ENCODE peak calls at places on chromosomes 4 and X, in five cellular contexts. One of them, this sample, is unnamed.

GRCh38 chr4:11355224-11355623 is 73.5 kb downstream of the HS3ST1 start:
- DNase-seq in A549: no peak
- DNase-seq in tibial artery: no peak
- DNase-seq in transverse colon: no peak
- DNase-seq in CD4-positive, alpha-beta memory T cell: no peak
- DNase-seq in this sample: no peak

GRCh38 chr4:89175611-89176010 is 64.3 kb downstream of the TIGD2 start:
- DNase-seq in tibial artery: no peak
- DNase-seq in A549: no peak
- DNase-seq in transverse colon: no peak
- DNase-seq in CD4-positive, alpha-beta memory T cell: no peak
- DNase-seq in this sample: no peak

GRCh38 chr4:114272226-114272625 is 292.8 kb upstream of the ARSJ start:
- DNase-seq in transverse colon: no peak
- DNase-seq in A549: peak
- DNase-seq in tibial artery: no peak
- DNase-seq in CD4-positive, alpha-beta memory T cell: no peak
- DNase-seq in this sample: no peak

GRCh38 chr4:118775405-118775804 is 60.5 kb downstream of the SEC24D start:
- DNase-seq in tibial artery: no peak
- DNase-seq in A549: no peak
- DNase-seq in CD4-positive, alpha-beta memory T cell: no peak
- DNase-seq in transverse colon: no peak
- DNase-seq in this sample: no peak

GRCh38 chr4:103171006-103171405 is 27.1 kb downstream of the CENPE start:
- DNase-seq in transverse colon: no peak
- DNase-seq in A549: no peak
- DNase-seq in tibial artery: no peak
- DNase-seq in CD4-positive, alpha-beta memory T cell: no peak
- DNase-seq in this sample: no peak

GRCh38 chr4:104279744-104280143 is 214.9 kb downstream of the CXXC4 start:
- DNase-seq in transverse colon: no peak
- DNase-seq in A549: no peak
- DNase-seq in CD4-positive, alpha-beta memory T cell: no peak
- DNase-seq in tibial artery: no peak
- DNase-seq in this sample: no peak

GRCh38 chr4:54229631-54230478 is 762 bp downstream of the PDGFRA start:
- DNase-seq in CD4-positive, alpha-beta memory T cell: no peak
- DNase-seq in transverse colon: no peak
- DNase-seq in A549: no peak
- DNase-seq in tibial artery: peak
- DNase-seq in this sample: no peak

GRCh38 chr4:132227349-132228165 is 921.5 kb upstream of the PCDH10 start:
- DNase-seq in A549: peak
- DNase-seq in transverse colon: no peak
- DNase-seq in CD4-positive, alpha-beta memory T cell: no peak
- DNase-seq in tibial artery: no peak
- DNase-seq in this sample: no peak

GRCh38 chr4:47837582-47838294 is at the start of gene CORIN:
- DNase-seq in A549: no peak
- DNase-seq in CD4-positive, alpha-beta memory T cell: no peak
- DNase-seq in tibial artery: peak
- DNase-seq in transverse colon: peak
- DNase-seq in this sample: no peak

GRCh38 chr4:24551492-24552330 is 32.6 kb downstream of the DHX15 start:
- DNase-seq in transverse colon: no peak
- DNase-seq in tibial artery: no peak
- DNase-seq in A549: no peak
- DNase-seq in CD4-positive, alpha-beta memory T cell: no peak
- DNase-seq in this sample: no peak

GRCh38 chr4:61202100-61202637 is 2.0 kb downstream of the ADGRL3 start:
- DNase-seq in A549: no peak
- DNase-seq in tibial artery: peak
- DNase-seq in CD4-positive, alpha-beta memory T cell: no peak
- DNase-seq in transverse colon: no peak
- DNase-seq in this sample: no peak

GRCh38 chr4:137226900-137227299 is 305.4 kb downstream of the PCDH18 start:
- DNase-seq in A549: peak
- DNase-seq in transverse colon: no peak
- DNase-seq in CD4-positive, alpha-beta memory T cell: no peak
- DNase-seq in tibial artery: no peak
- DNase-seq in this sample: no peak

GRCh38 chr4:139746430-139746829 is 80.8 kb downstream of the MGST2 start:
- DNase-seq in transverse colon: no peak
- DNase-seq in CD4-positive, alpha-beta memory T cell: no peak
- DNase-seq in tibial artery: no peak
- DNase-seq in A549: no peak
- DNase-seq in this sample: no peak

GRCh38 chr4:95020521-95020920 is 262.8 kb downstream of the BMPR1B start:
- DNase-seq in A549: peak
- DNase-seq in tibial artery: no peak
- DNase-seq in transverse colon: no peak
- DNase-seq in CD4-positive, alpha-beta memory T cell: no peak
- DNase-seq in this sample: no peak

GRCh38 chrX:139823806-139824205 is 109.0 kb downstream of the ATP11C start:
- DNase-seq in transverse colon: no peak
- DNase-seq in A549: peak
- DNase-seq in CD4-positive, alpha-beta memory T cell: no peak
- DNase-seq in tibial artery: peak
- DNase-seq in this sample: no peak

GRCh38 chrX:1851527-1851926 is 236.7 kb downstream of the ASMT start:
- DNase-seq in tibial artery: no peak
- DNase-seq in A549: no peak
- DNase-seq in transverse colon: no peak
- DNase-seq in CD4-positive, alpha-beta memory T cell: no peak
- DNase-seq in this sample: no peak

DNA sequence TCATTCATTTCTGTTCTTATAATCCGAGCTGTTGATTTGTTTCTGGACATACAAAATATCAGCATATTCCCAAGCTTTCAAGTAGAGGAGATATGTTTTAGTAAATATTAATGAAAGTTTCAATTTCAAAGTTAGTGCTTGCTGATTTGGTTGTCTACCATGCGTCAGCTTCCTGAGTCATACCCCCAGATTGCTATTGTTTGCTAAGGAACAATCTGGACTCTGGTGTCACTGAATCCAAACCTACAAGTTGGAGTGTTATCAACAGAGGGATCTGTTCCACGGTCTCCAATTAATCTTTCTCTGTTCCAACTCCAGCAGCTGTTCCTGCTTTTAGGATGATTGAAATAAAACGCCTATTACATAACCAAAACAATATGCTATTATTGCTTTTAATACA is 96.1 kb upstream of the FAM9A start:
- DNase-seq in tibial artery: no peak
- DNase-seq in transverse colon: no peak
- DNase-seq in CD4-positive, alpha-beta memory T cell: no peak
- DNase-seq in A549: no peak
- DNase-seq in this sample: no peak
- H3K4me3 ChIP-seq in tibial artery: no peak
- H3K4me3 ChIP-seq in transverse colon: no peak
- H3K4me3 ChIP-seq in CD4-positive, alpha-beta memory T cell: no peak
- H3K4me3 ChIP-seq in A549: no peak
- H3K4me3 ChIP-seq in this sample: no peak

GRCh38 chrX:116239944-116240391 is 69.4 kb downstream of the AGTR2 start:
- DNase-seq in tibial artery: no peak
- DNase-seq in transverse colon: no peak
- DNase-seq in A549: no peak
- DNase-seq in CD4-positive, alpha-beta memory T cell: no peak
- DNase-seq in this sample: no peak

GRCh38 chrX:116238866-116239265 is 68.3 kb downstream of the AGTR2 start:
- DNase-seq in CD4-positive, alpha-beta memory T cell: no peak
- DNase-seq in transverse colon: no peak
- DNase-seq in A549: no peak
- DNase-seq in tibial artery: no peak
- DNase-seq in this sample: no peak

GRCh38 chrX:116241001-116241400 is 70.5 kb downstream of the AGTR2 start:
- DNase-seq in A549: no peak
- DNase-seq in transverse colon: no peak
- DNase-seq in tibial artery: no peak
- DNase-seq in CD4-positive, alpha-beta memory T cell: no peak
- DNase-seq in this sample: no peak

GRCh38 chrX:116238093-116238492 is 67.5 kb downstream of the AGTR2 start:
- DNase-seq in tibial artery: no peak
- DNase-seq in CD4-positive, alpha-beta memory T cell: no peak
- DNase-seq in transverse colon: no peak
- DNase-seq in A549: no peak
- DNase-seq in this sample: no peak

DNA sequence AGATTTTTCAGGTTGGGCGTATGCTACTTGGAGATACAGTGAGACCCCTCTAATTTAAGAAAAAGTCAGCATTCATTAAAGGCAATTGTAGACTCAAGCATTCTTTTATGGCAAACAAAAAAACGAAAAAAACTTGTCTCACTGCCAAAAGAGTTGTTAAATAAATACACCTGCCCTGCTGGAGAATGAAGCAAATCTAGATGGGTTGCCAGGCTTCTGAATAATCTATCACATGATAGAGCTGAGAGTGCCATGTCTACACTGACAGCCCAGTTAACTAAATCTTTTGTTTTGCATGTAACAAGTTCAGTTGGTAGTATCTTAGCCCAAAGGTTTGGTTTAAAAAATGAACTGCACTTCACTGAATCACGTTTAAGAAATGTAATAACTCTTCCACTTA is 69.9 kb downstream of the AGTR2 start:
- DNase-seq in CD4-positive, alpha-beta memory T cell: no peak
- DNase-seq in A549: peak
- DNase-seq in transverse colon: no peak
- DNase-seq in tibial artery: no peak
- DNase-seq in this sample: no peak
- H3K4me3 ChIP-seq in CD4-positive, alpha-beta memory T cell: no peak
- H3K4me3 ChIP-seq in A549: no peak
- H3K4me3 ChIP-seq in transverse colon: no peak
- H3K4me3 ChIP-seq in tibial artery: no peak
- H3K4me3 ChIP-seq in this sample: no peak

GRCh38 chr4:15373363-15373762 is 54.5 kb upstream of the C1QTNF7 start:
- DNase-seq in CD4-positive, alpha-beta memory T cell: no peak
- DNase-seq in tibial artery: no peak
- DNase-seq in transverse colon: no peak
- DNase-seq in A549: no peak
- DNase-seq in this sample: peak

GRCh38 chr4:15376145-15376544 is 51.7 kb upstream of the C1QTNF7 start:
- DNase-seq in tibial artery: no peak
- DNase-seq in A549: no peak
- DNase-seq in transverse colon: no peak
- DNase-seq in CD4-positive, alpha-beta memory T cell: no peak
- DNase-seq in this sample: no peak

GRCh38 chr4:15376594-15376993 is 51.2 kb upstream of the C1QTNF7 start:
- DNase-seq in A549: peak
- DNase-seq in tibial artery: no peak
- DNase-seq in CD4-positive, alpha-beta memory T cell: no peak
- DNase-seq in transverse colon: no peak
- DNase-seq in this sample: no peak

GRCh38 chr4:15375707-15376106 is 52.1 kb upstream of the C1QTNF7 start:
- DNase-seq in tibial artery: no peak
- DNase-seq in A549: no peak
- DNase-seq in transverse colon: no peak
- DNase-seq in CD4-positive, alpha-beta memory T cell: no peak
- DNase-seq in this sample: peak

DNA sequence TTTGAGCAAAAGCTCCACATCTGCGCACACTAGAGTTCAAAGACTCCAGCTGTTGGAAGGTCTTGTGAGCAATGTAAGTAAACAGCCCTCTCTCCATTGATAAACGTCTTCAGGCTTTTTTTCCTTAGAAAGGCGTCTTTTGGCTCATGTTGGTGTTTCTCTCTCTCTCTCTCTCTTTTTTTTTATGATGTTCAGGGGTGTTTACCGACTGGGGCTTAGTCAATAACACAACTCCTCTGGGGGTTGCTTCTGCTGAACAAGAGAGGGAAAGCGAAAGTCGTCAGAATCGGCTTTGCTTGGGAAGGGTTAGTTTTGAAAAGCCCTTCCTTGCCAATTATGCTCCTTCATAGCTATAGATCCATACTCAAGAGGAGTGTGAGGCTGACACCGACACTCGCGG is 53.1 kb upstream of the C1QTNF7 start:
- DNase-seq in A549: no peak
- DNase-seq in tibial artery: no peak
- DNase-seq in CD4-positive, alpha-beta memory T cell: no peak
- DNase-seq in transverse colon: no peak
- DNase-seq in this sample: no peak
- H3K4me3 ChIP-seq in A549: no peak
- H3K4me3 ChIP-seq in tibial artery: peak
- H3K4me3 ChIP-seq in CD4-positive, alpha-beta memory T cell: no peak
- H3K4me3 ChIP-seq in transverse colon: no peak
- H3K4me3 ChIP-seq in this sample: no peak

GRCh38 chrX:77446840-77447239 is 349 bp upstream of the FGF16 start:
- DNase-seq in transverse colon: no peak
- DNase-seq in A549: no peak
- DNase-seq in tibial artery: no peak
- DNase-seq in CD4-positive, alpha-beta memory T cell: no peak
- DNase-seq in this sample: no peak

GRCh38 chrX:77450415-77450814 is 3.2 kb downstream of the FGF16 start:
- DNase-seq in CD4-positive, alpha-beta memory T cell: no peak
- DNase-seq in A549: no peak
- DNase-seq in tibial artery: no peak
- DNase-seq in transverse colon: no peak
- DNase-seq in this sample: no peak

GRCh38 chrX:77446029-77446585 is 1.1 kb upstream of the FGF16 start:
- DNase-seq in tibial artery: no peak
- DNase-seq in transverse colon: peak
- DNase-seq in A549: no peak
- DNase-seq in CD4-positive, alpha-beta memory T cell: no peak
- DNase-seq in this sample: no peak

GRCh38 chrX:77447339-77448149 is at the start of gene FGF16:
- DNase-seq in CD4-positive, alpha-beta memory T cell: no peak
- DNase-seq in A549: no peak
- DNase-seq in transverse colon: no peak
- DNase-seq in tibial artery: no peak
- DNase-seq in this sample: no peak

DNA sequence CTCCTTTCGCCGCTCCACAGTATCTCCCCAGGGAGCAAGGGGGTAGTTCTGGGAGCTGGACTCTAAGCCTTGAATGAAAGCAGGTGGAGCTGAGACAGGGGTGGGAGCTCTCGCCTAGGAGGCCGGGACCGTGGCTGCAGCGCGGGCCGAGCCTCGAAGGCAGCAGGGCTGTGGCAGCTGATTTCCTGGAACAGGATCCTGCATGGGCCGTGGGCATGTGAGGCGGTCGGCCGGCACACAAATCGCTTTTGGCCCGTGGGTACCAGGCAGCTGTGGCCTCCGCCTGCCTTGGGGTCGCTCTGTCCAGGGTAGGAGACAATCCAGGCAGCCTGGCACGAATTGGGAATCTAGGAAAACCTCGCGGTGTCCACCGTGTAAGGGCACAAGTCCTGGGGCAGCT is 981 bp downstream of the FGF16 start:
- DNase-seq in tibial artery: no peak
- DNase-seq in A549: no peak
- DNase-seq in transverse colon: no peak
- DNase-seq in CD4-positive, alpha-beta memory T cell: no peak
- DNase-seq in this sample: no peak
- H3K4me3 ChIP-seq in tibial artery: peak
- H3K4me3 ChIP-seq in A549: no peak
- H3K4me3 ChIP-seq in transverse colon: no peak
- H3K4me3 ChIP-seq in CD4-positive, alpha-beta memory T cell: no peak
- H3K4me3 ChIP-seq in this sample: no peak

DNA sequence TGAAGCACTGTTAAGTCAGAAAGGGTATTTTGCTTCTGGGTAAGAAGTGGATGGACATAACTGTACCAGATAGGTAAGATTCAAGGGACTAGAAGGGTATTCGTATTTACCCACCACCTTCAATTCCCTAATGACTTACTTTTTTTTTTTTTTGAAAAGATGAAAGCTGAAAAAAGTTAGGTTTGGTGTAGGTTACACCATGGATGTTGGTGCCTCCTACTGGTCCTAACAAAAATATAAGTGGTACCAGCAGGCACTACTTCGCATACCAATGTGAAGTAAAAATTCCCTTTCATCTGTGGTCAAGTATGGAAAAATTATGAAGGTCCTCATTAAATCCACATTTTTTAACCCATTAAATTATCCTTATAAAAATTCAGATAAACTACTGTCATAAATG is 7.2 kb downstream of the ANKRD17 start:
- DNase-seq in CD4-positive, alpha-beta memory T cell: no peak
- DNase-seq in transverse colon: no peak
- DNase-seq in A549: no peak
- DNase-seq in tibial artery: no peak
- DNase-seq in this sample: no peak
- H3K4me3 ChIP-seq in CD4-positive, alpha-beta memory T cell: no peak
- H3K4me3 ChIP-seq in transverse colon: no peak
- H3K4me3 ChIP-seq in A549: no peak
- H3K4me3 ChIP-seq in tibial artery: no peak
- H3K4me3 ChIP-seq in this sample: no peak

This sample was measured in Jurkat, Clone E6-1.